ENCODE peak calls at places on chromosomes 1 and 21, in four cellular contexts. J, D, N and Y are unnamed samples. For H3K9me3 and H3K4me1, the result is how much of the 10 kb centered on the place peaks cover.

GRCh38 chr1:28156821-28157220 is 19.7 kb downstream of the PTAFR start:
- DNase-seq in J (no peak), D (no peak), N (peak), Y (no peak)

GRCh38 chr1:246377606-246378005 is 129.5 kb downstream of the SMYD3 start:
- DNase-seq in J (no peak), D (no peak), N (no peak), Y (no peak)

GRCh38 chr1:5494518-5494917 is 497.7 kb downstream of the NPHP4 start:
- DNase-seq in J (no peak), D (no peak), N (peak), Y (no peak)

GRCh38 chr1:31792541-31792940 is 23.3 kb downstream of the SPOCD1 start:
- DNase-seq in J (no peak), D (no peak), N (no peak), Y (no peak)

GRCh38 chr1:8397511-8397910 is 79.6 kb downstream of the SLC45A1 start:
- DNase-seq in J (no peak), D (no peak), N (no peak), Y (no peak)

GRCh38 chr21:31180256-31181088 is 142.2 kb upstream of the KRTAP19-8 start:
- DNase-seq in J (peak), D (peak), N (peak), Y (peak)

GRCh38 chr1:156623946-156624813 is 5.0 kb downstream of the HAPLN2 start:
- DNase-seq in J (peak), D (peak), N (no peak), Y (peak)

GRCh38 chr1:157925419-157926166 is 67.9 kb upstream of the KIRREL1 start:
- DNase-seq in J (no peak), D (no peak), N (no peak), Y (no peak)

GRCh38 chr1:221637641-221638041 is 104.2 kb downstream of the DUSP10 start:
- DNase-seq in J (no peak), D (peak), N (no peak), Y (no peak)

GRCh38 chr1:220430059-220430458 is 97.9 kb upstream of the MARK1 start:
- DNase-seq in J (peak), D (no peak), N (no peak), Y (no peak)

GRCh38 chr1:174262747-174263241 is 103.5 kb downstream of the RABGAP1L start:
- DNase-seq in J (peak), D (peak), N (peak), Y (peak)

GRCh38 chr1:150272379-150272840 is at the start of gene C1orf54:
- DNase-seq in J (no peak), D (peak), N (peak), Y (no peak)

GRCh38 chr1:9128161-9128519 is 762 bp downstream of the GPR157 start:
- DNase-seq in J (peak), D (no peak), N (no peak), Y (no peak)

GRCh38 chr1:11749203-11749689 is 12.7 kb upstream of the C1orf167 start:
- DNase-seq in J (peak), D (no peak), N (no peak), Y (peak)

GRCh38 chr21:44406953-44407352 is 48.4 kb upstream of the LRRC3 start:
- DNase-seq in J (no peak), D (no peak), N (no peak), Y (no peak)

GRCh38 chr1:220451541-220451940 is 76.4 kb upstream of the MARK1 start:
- DNase-seq in J (peak), D (no peak), N (no peak), Y (no peak)

GRCh38 chr1:203272633-203273205 is 32.6 kb upstream of the BTG2 start:
- DNase-seq in J (no peak), D (no peak), N (no peak), Y (no peak)

DNA sequence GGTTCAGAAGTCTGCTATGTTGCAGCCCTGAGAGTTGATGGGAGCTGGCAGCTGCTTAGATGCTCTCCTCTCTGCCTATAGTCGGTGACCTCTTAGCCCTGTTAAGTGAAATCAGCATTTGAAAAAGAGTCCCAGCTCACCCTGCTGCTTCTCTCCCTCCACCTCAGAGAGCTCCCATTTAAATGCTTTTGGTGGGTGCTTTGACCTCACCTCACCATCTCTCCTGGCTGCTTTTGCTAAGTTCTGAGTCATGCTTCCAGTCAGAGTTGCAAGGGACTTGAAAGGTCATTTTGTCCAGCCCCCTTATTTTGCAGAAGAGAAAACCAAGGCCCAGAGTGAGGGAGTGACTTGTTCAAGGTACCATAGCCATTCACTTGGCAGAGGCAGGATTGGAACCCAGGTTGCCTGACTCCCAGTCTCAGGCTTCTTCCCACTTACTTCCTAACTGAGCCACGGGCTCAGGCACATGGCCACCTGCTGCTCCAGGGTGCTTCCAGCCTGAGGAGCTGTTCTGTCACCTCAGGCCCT is 3.3 kb downstream of the MAPKAPK2 start:
- DNase-seq in J (no peak), D (peak), N (no peak), Y (peak)
- H3K4me3 ChIP-seq in J (no peak), D (no peak), N (no peak), Y (no peak)

DNA sequence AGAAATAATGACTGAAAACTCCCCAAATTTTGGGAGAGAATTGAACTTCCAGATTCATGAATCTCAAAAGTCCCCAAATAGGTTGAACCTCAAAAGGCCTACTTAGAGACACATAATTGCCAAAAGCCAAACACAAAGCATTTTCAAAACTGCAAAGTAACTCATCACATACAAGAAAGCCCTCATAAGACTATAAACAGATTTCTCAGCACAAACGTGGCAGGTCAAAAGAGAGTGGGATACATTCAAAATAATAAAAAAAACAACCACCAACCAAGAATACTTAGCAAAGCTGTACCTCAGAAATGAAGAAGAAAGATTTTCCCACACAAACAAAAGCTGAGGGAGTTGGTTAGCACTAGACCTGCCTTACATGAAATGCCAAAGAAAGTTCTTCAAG is 57.9 kb downstream of the CCN1 start:
- DNase-seq in J (no peak), D (no peak), N (no peak), Y (no peak)
- H3K9me3 ChIP-seq in J (under half), D (under half), N (under half), Y (under half)

GRCh38 chr1:98903261-98903660 is 101.4 kb downstream of the PLPPR5 start:
- DNase-seq in J (no peak), D (peak), N (no peak), Y (no peak)

GRCh38 chr1:98898901-98899300 is 105.8 kb downstream of the PLPPR5 start:
- DNase-seq in J (no peak), D (no peak), N (no peak), Y (no peak)

GRCh38 chr1:98906361-98906760 is 98.3 kb downstream of the PLPPR5 start:
- DNase-seq in J (no peak), D (no peak), N (no peak), Y (no peak)

GRCh38 chr1:98906761-98907301 is 97.8 kb downstream of the PLPPR5 start:
- DNase-seq in J (no peak), D (no peak), N (no peak), Y (no peak)

GRCh38 chr1:98903726-98904125 is 100.9 kb downstream of the PLPPR5 start:
- DNase-seq in J (no peak), D (no peak), N (no peak), Y (no peak)
- H3K4me1 ChIP-seq in J (under half), D (under half), N (under half), Y (under half)

GRCh38 chr1:116947090-116947489 is 37.4 kb downstream of the PTGFRN start:
- DNase-seq in J (no peak), D (no peak), N (no peak), Y (peak)

GRCh38 chr1:116949213-116949985 is 39.7 kb downstream of the PTGFRN start:
- DNase-seq in J (no peak), D (no peak), N (no peak), Y (peak)

GRCh38 chr1:116948642-116949041 is 38.9 kb downstream of the PTGFRN start:
- DNase-seq in J (no peak), D (no peak), N (no peak), Y (no peak)

GRCh38 chr1:116951175-116951935 is 41.6 kb downstream of the PTGFRN start:
- DNase-seq in J (no peak), D (peak), N (peak), Y (no peak)

DNA sequence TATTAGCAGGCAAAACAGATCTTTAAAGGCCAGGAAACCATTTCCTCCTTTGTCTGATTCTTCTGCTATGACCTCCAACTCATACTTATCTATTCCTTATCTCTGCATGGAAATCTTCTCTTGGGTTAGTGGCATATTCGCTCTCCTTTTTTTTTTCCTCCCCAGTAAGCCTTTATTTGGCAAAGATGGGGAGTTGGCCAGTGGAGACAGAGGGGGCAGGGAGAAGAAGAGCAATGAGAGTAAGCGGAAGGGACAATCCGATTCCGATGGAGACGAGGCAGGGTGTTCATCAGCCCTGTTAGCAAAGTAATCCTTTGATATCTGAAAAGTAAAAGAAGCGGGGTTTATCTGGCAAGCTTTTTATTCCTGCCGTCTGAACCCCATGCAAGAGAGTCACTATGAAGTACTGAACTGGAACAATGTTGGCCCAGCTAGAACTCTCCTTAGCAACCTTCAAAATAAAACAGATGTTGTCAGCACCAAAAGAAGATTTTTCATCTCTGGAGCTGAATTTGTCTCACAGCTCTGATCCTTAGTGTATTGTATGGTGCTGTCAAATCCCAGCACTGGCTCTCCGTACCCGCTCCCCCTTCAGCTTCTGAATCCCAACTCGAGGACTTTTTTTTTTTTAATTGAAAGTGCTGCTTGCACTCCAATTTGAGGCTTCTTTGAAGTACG is 40.9 kb downstream of the PTGFRN start:
- DNase-seq in J (no peak), D (no peak), N (peak), Y (no peak)
- H3K4me3 ChIP-seq in J (no peak), D (no peak), N (no peak), Y (no peak)

DNA sequence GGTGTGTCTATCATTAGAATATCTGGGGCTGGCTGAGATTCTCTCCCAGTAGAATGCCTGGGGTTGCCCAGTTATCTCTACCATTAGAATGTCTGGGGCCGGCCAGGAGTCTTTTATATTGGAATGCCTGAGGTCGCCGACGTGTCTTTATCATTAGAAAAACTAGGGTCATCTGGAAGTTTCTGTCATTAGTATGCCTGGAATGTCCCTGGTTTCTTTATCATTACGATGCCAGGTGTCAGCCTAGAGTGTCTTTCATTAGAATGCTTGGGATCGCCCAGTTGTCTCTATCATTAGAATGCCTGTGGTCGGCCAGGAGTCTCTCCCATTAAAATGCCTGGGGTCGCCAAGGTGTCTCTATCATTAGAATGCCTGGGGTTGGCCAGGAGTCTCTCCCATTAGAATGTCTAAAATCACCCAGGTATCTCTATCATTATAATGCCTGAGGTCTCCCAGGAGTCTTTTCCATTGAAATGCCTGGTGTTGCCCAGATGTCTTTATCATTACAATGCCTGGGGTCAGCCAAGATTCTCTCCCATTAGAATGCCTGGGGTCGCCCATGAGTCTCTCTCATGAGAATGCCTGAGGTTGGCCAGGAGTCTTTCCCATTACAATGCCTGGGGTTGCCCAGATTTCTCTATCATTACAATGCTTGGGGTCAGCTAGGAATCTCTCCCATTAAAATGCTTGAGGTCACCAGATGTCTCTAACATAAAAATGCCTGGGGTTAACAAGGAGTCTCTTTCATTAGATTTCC is 53.2 kb downstream of the RNF187 start:
- DNase-seq in J (no peak), D (no peak), N (no peak), Y (no peak)
- H3K9me3 ChIP-seq in J (under half), D (under half), N (under half), Y (under half)

GRCh38 chr1:100746542-100746932 is 27.0 kb downstream of the VCAM1 start:
- DNase-seq in J (no peak), D (no peak), N (no peak), Y (no peak)

GRCh38 chr1:100752806-100753205 is 33.3 kb downstream of the VCAM1 start:
- DNase-seq in J (no peak), D (no peak), N (no peak), Y (no peak)

GRCh38 chr1:100747821-100748220 is 28.3 kb downstream of the VCAM1 start:
- DNase-seq in J (no peak), D (no peak), N (no peak), Y (peak)

DNA sequence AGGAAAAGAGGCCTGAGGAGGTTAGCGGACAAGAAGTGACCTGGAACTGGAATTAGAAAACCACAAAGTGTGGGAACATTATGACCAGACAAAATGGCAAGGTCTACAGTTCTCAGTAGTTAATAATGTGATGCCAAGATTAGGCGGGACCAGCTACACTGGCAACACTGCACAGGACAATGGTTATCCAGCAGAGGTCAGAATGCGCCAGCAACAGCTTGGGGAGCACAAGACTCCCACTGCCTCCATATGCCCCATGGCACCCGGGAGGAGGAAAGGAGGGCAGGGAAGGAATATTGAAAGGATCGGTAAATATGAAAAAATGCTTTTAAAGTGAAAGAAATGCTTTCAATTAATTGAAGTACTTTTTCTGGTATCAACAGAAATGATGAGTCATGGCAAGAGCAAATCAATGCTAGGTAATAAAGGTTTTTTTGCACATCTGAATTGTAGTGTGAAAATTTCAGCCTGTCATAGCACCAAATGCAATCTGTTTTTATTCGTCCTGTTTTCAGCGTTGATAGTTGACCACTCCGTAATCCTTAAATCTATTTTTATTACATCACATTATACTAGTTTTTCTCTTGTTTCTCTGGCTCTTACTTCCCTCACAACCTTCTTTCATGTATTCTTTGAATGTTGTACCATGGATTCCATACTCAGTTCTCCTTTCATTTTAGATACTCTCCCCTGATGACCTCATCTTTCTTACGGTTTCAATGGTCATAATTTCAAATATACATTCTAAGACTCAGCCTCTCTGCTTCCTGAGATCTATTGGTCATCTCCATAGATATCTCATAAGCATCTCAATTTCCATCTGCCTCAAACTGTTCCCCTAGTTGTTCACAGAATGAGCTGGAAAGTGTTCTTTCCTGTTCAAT is 30.7 kb downstream of the VCAM1 start:
- DNase-seq in J (peak), D (no peak), N (no peak), Y (no peak)
- H3K4me1 ChIP-seq in J (under half), D (under half), N (under half), Y (under half)

DNA sequence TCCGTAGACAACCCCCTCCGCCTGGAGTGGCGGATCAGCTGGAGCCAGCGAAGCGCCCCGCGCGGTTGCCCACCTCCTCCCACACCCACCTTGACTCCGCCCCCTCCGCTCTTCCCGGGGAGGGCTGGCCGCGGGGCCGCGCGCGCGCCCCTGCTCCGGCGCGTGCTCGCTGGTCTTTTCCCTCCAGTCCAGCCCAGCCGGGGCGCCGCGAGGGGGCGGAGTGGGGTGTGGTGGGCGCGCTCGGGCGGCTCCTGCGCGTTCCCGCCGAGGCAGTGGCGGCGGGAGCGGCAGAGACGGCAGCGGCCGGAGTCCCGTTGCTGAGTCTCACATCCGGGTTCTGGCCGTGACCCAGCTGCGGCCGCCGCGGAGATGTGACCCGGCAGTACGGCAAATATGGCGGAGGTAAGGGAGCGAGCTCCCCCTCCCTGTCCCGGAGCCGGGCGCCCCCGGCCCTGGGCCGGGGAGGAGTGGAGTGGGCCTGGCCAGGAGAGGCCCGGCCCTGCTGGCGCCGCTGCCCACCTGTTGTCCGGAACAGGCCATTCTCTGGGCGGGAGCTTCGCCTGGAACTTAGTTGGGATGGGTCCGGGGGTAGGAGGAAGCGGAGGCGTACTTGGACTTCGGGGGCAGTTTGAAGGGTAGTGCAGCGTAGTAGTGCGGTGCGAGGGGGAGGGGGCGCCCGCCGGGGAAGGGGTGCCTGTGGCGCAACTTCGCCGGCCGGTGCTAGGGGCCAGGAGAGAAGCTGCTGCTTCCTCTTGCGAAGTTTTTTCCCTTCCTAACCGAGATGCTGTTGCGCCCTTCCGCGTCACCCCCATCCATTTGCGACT is 5.4 kb downstream of the MIER1 start:
- DNase-seq in J (peak), D (peak), N (peak), Y (peak)
- H3K4me3 ChIP-seq in J (peak), D (peak), N (peak), Y (peak)

DNA sequence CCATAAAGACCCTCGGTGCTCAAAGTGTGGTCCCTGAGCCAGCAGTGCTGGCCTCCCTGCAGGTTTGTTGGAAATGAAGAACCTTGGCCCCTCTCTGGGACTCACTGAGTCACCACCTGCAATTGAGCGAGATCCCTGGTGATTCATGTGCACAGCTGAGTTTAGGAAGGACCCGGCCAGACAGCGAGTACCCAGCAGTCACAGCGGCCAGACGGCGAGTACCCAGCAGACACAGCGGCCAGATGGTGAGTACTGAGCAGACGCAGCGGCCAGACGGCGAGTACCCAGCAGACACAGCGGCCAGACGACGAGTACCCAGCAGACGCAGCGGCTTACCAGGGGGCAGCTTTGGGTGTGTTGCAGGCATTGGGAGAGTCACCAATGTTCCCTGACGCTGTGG is 123.8 kb downstream of the PRDM16 start:
- DNase-seq in J (no peak), D (no peak), N (no peak), Y (no peak)
- H3K9me3 ChIP-seq in J (under half), D (half or more), N (under half), Y (under half)